ENCODE peak calls at places on chromosomes 2 and 18, in five cellular contexts. A is GM23248, C is GM23338, X is OCI-LY7, P is hepatocyte. Y is an unnamed sample.
A peak's percentile ranks its signal among the peaks of the same experiment; 100 is the strongest.

GRCh38 chr18:58056159-58056558 is 12.1 kb downstream of the NEDD4L start:
- DNase-seq in P (no peak), C (no peak), X (no peak), A (no peak), Y (no peak)

GRCh38 chr2:100968146-100969145 is 33.6 kb upstream of the RPL31 start:
- DNase-seq in C (no peak), P (no peak), X (no peak), A (no peak), Y (no peak)

GRCh38 chr2:126029316-126029715 is 626.6 kb upstream of the GYPC start:
- DNase-seq in C (peak; percentile 55), P (no peak), X (no peak), A (no peak), Y (no peak)

GRCh38 chr2:63052411-63053234 is 2.0 kb downstream of the OTX1 start:
- DNase-seq in X (no peak), P (no peak), A (no peak), C (peak; percentile 33), Y (no peak)

GRCh38 chr2:84373391-84373790 is 85.7 kb downstream of the SUCLG1 start:
- DNase-seq in X (no peak), A (no peak), C (no peak), P (no peak), Y (no peak)

GRCh38 chr2:132478669-132479068 is 62.1 kb downstream of the GPR39 start:
- DNase-seq in A (no peak), P (no peak), C (no peak), X (no peak), Y (no peak)

GRCh38 chr2:45585267-45585861 is 25.7 kb downstream of the SRBD1 start:
- DNase-seq in C (peak; percentile 48), P (peak; percentile 50), A (peak; percentile 75), X (peak; percentile 56), Y (no peak)

GRCh38 chr2:105114551-105114950 is 76.7 kb downstream of the MRPS9 start:
- DNase-seq in A (peak; percentile 74), X (peak; percentile 64), C (peak; percentile 59), P (peak; percentile 72), Y (peak; percentile 46)

GRCh38 chr18:32183503-32183902 is 6.3 kb upstream of the MEP1B start:
- DNase-seq in X (no peak), A (no peak), P (no peak), C (no peak), Y (no peak)

GRCh38 chr2:173545364-173545734 is 190.7 kb downstream of the CDCA7 start:
- DNase-seq in P (no peak), X (no peak), C (no peak), A (no peak), Y (no peak)

GRCh38 chr2:229273384-229274338 is 2.6 kb upstream of the PID1 start:
- DNase-seq in A (peak; percentile 85), X (peak; percentile 30), P (peak; percentile 84), C (peak; percentile 92), Y (peak; percentile 61)

GRCh38 chr18:36499938-36500337 is 202.4 kb downstream of the FHOD3 start:
- DNase-seq in A (no peak), X (no peak), P (no peak), C (no peak), Y (no peak)

GRCh38 chr18:36505701-36506100 is 208.2 kb downstream of the FHOD3 start:
- DNase-seq in X (no peak), C (no peak), P (no peak), A (no peak), Y (no peak)

GRCh38 chr18:36504928-36505327 is 207.4 kb downstream of the FHOD3 start:
- DNase-seq in A (no peak), X (no peak), P (no peak), C (no peak), Y (no peak)

GRCh38 chr18:36503477-36503876 is 206.0 kb downstream of the FHOD3 start:
- DNase-seq in C (no peak), A (no peak), X (no peak), P (no peak), Y (no peak)

DNA sequence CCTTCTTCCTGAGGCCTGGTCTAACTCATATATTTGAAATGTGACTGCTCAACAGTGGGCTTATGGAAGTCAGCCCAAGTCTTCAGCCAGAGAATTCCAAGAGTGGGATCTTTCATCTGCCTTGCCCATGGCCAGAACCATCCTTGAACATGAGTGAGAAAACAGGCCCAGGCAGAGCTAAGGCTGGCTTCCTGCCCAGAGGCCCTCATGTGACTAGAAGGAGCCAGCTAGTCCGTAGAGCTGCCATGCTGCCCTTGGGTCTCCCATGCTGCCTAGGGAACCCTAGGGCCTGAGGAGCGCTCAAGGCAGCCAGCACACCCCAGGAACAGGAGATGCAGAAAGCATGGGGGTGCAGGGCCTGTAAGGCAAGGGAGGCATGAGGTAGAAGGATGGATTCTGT is 203.6 kb downstream of the FHOD3 start:
- DNase-seq in C (no peak), P (no peak), A (no peak), X (no peak), Y (no peak)
- H3K9me2 ChIP-seq in C (peaks cover 4% of the 10 kb centered on the region), P (no peaks in the 10 kb centered on the region), A (no peaks in the 10 kb centered on the region), X (no peaks in the 10 kb centered on the region), Y (no peaks in the 10 kb centered on the region)

GRCh38 chr2:42794271-42795046 is 2.1 kb upstream of the HAAO start:
- DNase-seq in P (peak; percentile 64), A (no peak), C (peak; percentile 80), X (no peak), Y (no peak)

GRCh38 chr2:42796427-42797248 is 4.3 kb upstream of the HAAO start:
- DNase-seq in A (no peak), C (no peak), P (no peak), X (no peak), Y (no peak)

GRCh38 chr2:42795275-42795674 is 2.9 kb upstream of the HAAO start:
- DNase-seq in A (no peak), P (no peak), X (no peak), C (no peak), Y (no peak)

GRCh38 chr2:42797281-42797680 is 4.9 kb upstream of the HAAO start:
- DNase-seq in P (no peak), X (no peak), A (no peak), C (no peak), Y (no peak)

DNA sequence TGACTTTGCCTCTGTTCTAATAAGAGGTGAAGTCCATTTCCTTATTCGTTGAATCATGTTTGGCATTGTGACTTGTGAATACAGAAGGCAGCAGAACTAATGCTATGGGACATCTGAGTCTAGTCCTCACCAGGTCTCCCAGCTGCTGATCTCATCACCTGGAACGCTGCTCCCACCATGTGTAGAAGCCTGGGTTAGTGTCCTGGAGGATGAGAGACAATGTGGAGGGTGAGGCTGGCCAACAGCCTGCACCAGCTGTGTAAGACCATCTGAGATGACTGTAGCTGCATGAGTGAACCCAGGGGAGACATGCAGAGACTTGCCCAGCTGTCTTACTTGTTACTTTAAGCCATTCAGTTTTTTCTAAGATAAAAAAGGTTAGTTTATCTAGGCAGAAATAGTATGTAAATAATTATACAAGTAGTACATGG is 3.5 kb upstream of the HAAO start:
- DNase-seq in X (no peak), A (no peak), P (no peak), C (no peak), Y (no peak)
- H3K4me3 ChIP-seq in X (no peak overlapping the region), A (no peak overlapping the region), P (no peak overlapping the region), C (no peak overlapping the region), Y (no peak overlapping the region)

GRCh38 chr18:8279348-8279747 is 329.9 kb upstream of the RAB12 start:
- DNase-seq in P (no peak), X (no peak), C (no peak), A (no peak), Y (no peak)
- H3K9me2 ChIP-seq in P (no peaks in the 10 kb centered on the region), X (no peaks in the 10 kb centered on the region), C (no peaks in the 10 kb centered on the region), A (no peaks in the 10 kb centered on the region), Y (no peaks in the 10 kb centered on the region)

GRCh38 chr2:41720702-41721344 is 327.0 kb upstream of the PKDCC start:
- DNase-seq in A (no peak), P (no peak), C (no peak), X (no peak), Y (no peak)
- H3K4me3 ChIP-seq in A (no peak overlapping the region), P (no peak overlapping the region), C (no peak overlapping the region), X (no peak overlapping the region), Y (no peak overlapping the region)

DNA sequence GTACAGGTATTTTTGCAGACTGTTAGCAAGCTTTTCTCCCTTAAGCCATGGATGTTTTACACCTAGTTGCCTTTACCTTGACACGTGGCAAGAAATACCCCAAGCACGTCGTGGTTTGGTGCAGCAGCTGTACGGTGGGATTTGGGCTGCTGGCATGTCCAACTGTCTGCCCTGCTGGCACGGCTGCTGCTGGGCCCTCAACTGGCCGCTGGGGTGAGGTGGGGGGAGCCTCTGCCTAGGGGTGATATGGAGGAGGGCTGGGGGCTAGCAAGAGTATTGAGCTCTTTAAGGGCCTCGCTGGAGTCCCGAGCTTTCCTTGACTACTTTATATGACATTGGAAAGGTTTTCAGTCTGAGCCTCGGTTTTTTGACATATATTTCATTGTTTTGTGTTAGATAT is 41.6 kb downstream of the LPIN1 start:
- DNase-seq in P (no peak), A (no peak), C (no peak), X (no peak), Y (no peak)
- H3K9me2 ChIP-seq in P (no peaks in the 10 kb centered on the region), A (no peaks in the 10 kb centered on the region), C (no peaks in the 10 kb centered on the region), X (no peaks in the 10 kb centered on the region), Y (no peaks in the 10 kb centered on the region)

GRCh38 chr2:37013315-37013641 is 46.9 kb upstream of the STRN start:
- DNase-seq in C (no peak), P (no peak), A (no peak), X (no peak), Y (no peak)
- H3K4me3 ChIP-seq in C (no peak overlapping the region), P (no peak overlapping the region), A (no peak overlapping the region), X (peak overlapping the region; percentile 42), Y (no peak overlapping the region)

GRCh38 chr18:5643288-5643687 is 99.5 kb upstream of the EPB41L3 start:
- DNase-seq in X (no peak), A (no peak), P (no peak), C (no peak), Y (no peak)
- H3K9me2 ChIP-seq in X (no peaks in the 10 kb centered on the region), A (no peaks in the 10 kb centered on the region), P (no peaks in the 10 kb centered on the region), C (no peaks in the 10 kb centered on the region), Y (no peaks in the 10 kb centered on the region)

DNA sequence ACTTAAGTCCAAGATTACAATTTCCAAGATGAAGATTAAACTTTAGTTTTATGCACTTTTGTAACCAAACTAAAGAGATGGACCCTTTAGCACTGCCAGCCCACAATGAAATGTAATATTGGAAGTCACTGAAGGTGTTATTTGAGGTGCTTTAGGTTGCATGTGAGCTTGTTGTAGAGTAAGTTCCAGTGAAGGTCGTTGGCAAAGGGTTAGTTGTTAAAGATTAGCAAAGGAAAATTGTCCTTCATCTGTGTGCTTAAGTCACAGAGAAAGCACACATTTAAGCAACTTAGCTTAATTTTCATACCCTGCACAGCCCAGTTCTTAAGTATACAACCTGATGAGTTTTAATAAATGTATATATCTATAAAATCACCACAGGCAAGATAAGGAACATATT is 46.7 kb downstream of the MGAT5 start:
- DNase-seq in X (no peak), P (no peak), A (no peak), C (no peak), Y (no peak)
- H3K4me3 ChIP-seq in X (no peak overlapping the region), P (no peak overlapping the region), A (no peak overlapping the region), C (no peak overlapping the region), Y (no peak overlapping the region)

GRCh38 chr18:51235011-51235789 is 37.7 kb upstream of the MEX3C start:
- DNase-seq in A (peak; percentile 17), X (no peak), P (peak; percentile 16), C (no peak), Y (peak; percentile 26)
- H3K9me2 ChIP-seq in A (no peaks in the 10 kb centered on the region), X (no peaks in the 10 kb centered on the region), P (no peaks in the 10 kb centered on the region), C (no peaks in the 10 kb centered on the region), Y (no peaks in the 10 kb centered on the region)